ENCODE peak calls at places on chromosomes 6 and 20, in six cellular contexts. R is HCT116, L is fibroblast of lung, Z is right cardiac atrium, N is WERI-Rb-1, J is left ventricle myocardium inferior. G is an unnamed sample.
A peak's percentile ranks its signal among the peaks of the same experiment; 100 is the strongest.

GRCh38 chr6:91273729-91274128 is 686.9 kb upstream of the MAP3K7 start:
- DNase-seq in R (no peak), Z (peak; percentile 65), L (no peak), J (peak; percentile 70), N (no peak), G (no peak)

GRCh38 chr6:105105094-105105493 is 74.7 kb downstream of the POPDC3 start:
- DNase-seq in Z (no peak), N (no peak), J (no peak), L (no peak), R (no peak), G (no peak)

GRCh38 chr20:46394872-46395470 is 11.4 kb downstream of the ELMO2 start:
- DNase-seq in N (no peak), L (no peak), J (no peak), Z (no peak), R (no peak), G (no peak)

GRCh38 chr20:58374027-58374850 is 14.8 kb upstream of the VAPB start:
- DNase-seq in N (no peak), R (no peak), L (no peak), J (no peak), Z (no peak), G (no peak)

GRCh38 chr6:119484598-119484997 is 135.0 kb upstream of the MAN1A1 start:
- DNase-seq in Z (no peak), N (no peak), R (peak; percentile 95), J (no peak), L (peak; percentile 93), G (no peak)

GRCh38 chr20:17210983-17211382 is 15.9 kb upstream of the PCSK2 start:
- DNase-seq in R (no peak), N (no peak), J (no peak), L (peak; percentile 3), Z (no peak), G (no peak)

GRCh38 chr20:52889225-52889624 is 82.9 kb upstream of the TSHZ2 start:
- DNase-seq in J (no peak), L (peak; percentile 79), N (no peak), R (no peak), Z (no peak), G (no peak)

GRCh38 chr20:34705008-34705382 is 851 bp downstream of the TP53INP2 start:
- DNase-seq in R (no peak), L (no peak), N (no peak), Z (no peak), J (no peak), G (no peak)

GRCh38 chr6:143498428-143498827 is 13.1 kb downstream of the FUCA2 start:
- DNase-seq in Z (no peak), N (no peak), L (no peak), J (no peak), R (no peak), G (peak; percentile 43)

GRCh38 chr6:153872946-153873345 is 166.1 kb upstream of the OPRM1 start:
- DNase-seq in N (no peak), R (no peak), L (peak; percentile 10), Z (no peak), J (no peak), G (no peak)

GRCh38 chr6:166221040-166221439 is 53.4 kb upstream of the TBXT start:
- DNase-seq in R (no peak), N (no peak), L (no peak), J (no peak), Z (no peak), G (peak; percentile 80)

GRCh38 chr6:45610832-45611231 is 233.1 kb upstream of the SUPT3H start:
- DNase-seq in N (no peak), J (no peak), L (no peak), Z (no peak), R (no peak), G (no peak)

GRCh38 chr6:71330501-71330900 is 41.9 kb downstream of the OGFRL1 start:
- DNase-seq in R (no peak), L (no peak), Z (no peak), J (no peak), N (no peak), G (no peak)

GRCh38 chr20:31859998-31860380 is 10.3 kb downstream of the DUSP15 start:
- DNase-seq in R (no peak), J (no peak), Z (no peak), L (no peak), N (no peak), G (no peak)

GRCh38 chr6:5718231-5718947 is 288.3 kb downstream of the NRN1 start:
- DNase-seq in L (no peak), J (no peak), N (no peak), R (no peak), Z (no peak), G (no peak)

GRCh38 chr6:152636675-152637421 is at the start of gene SYNE1:
- DNase-seq in L (peak; percentile 20), Z (peak; percentile 54), R (no peak), N (peak; percentile 32), J (peak; percentile 54), G (no peak)

GRCh38 chr6:1611572-1612385 is 2.1 kb downstream of the FOXC1 start:
- DNase-seq in L (peak; percentile 46), J (no peak), N (no peak), Z (no peak), R (no peak), G (no peak)

GRCh38 chr6:106290954-106291353 is 34.6 kb downstream of the ATG5 start:
- DNase-seq in Z (no peak), R (no peak), N (no peak), L (no peak), J (no peak), G (no peak)

GRCh38 chr6:151437401-151437800 is 14.5 kb downstream of the RMND1 start:
- DNase-seq in J (no peak), Z (no peak), N (no peak), R (no peak), L (peak; percentile 38), G (no peak)

GRCh38 chr6:25485820-25486559 is 166.0 kb upstream of the SCGN start:
- DNase-seq in L (no peak), N (peak; percentile 94), R (no peak), J (peak; percentile 66), Z (peak; percentile 67), G (no peak)

GRCh38 chr6:41966214-41966920 is 24.8 kb upstream of the CCND3 start:
- DNase-seq in Z (no peak), L (peak; percentile 74), R (no peak), J (no peak), N (no peak), G (no peak)

GRCh38 chr20:4866429-4866828 is 134.9 kb downstream of the SLC23A2 start:
- DNase-seq in J (no peak), Z (no peak), N (no peak), L (no peak), R (no peak), G (no peak)

GRCh38 chr6:2839195-2839981 is 2.3 kb downstream of the SERPINB1 start:
- DNase-seq in Z (no peak), N (no peak), L (peak; percentile 78), J (no peak), R (peak; percentile 79), G (no peak)

GRCh38 chr6:160297310-160297709 is 38.7 kb upstream of the SLC22A2 start:
- DNase-seq in L (no peak), N (no peak), J (no peak), Z (no peak), R (no peak), G (no peak)

GRCh38 chr6:88360203-88360797 is 194.2 kb upstream of the CNR1 start:
- DNase-seq in J (no peak), Z (no peak), L (peak; percentile 86), R (no peak), N (no peak), G (no peak)

GRCh38 chr6:45327956-45328522 is at the start of gene RUNX2:
- DNase-seq in N (no peak), J (no peak), R (no peak), Z (no peak), L (peak; percentile 99), G (peak; percentile 70)

GRCh38 chr6:72080260-72080941 is 194.1 kb downstream of the RIMS1 start:
- DNase-seq in Z (no peak), N (no peak), J (no peak), L (no peak), R (no peak), G (no peak)

GRCh38 chr6:73688351-73688750 is 7.7 kb upstream of the CD109 start:
- DNase-seq in Z (no peak), L (no peak), R (no peak), N (no peak), J (no peak), G (no peak)

GRCh38 chr6:97456070-97456469 is 173.1 kb upstream of the MMS22L start:
- DNase-seq in N (peak; percentile 16), J (no peak), Z (no peak), L (no peak), R (no peak), G (no peak)

GRCh38 chr6:129732542-129732941 is 22.6 kb upstream of the ARHGAP18 start:
- DNase-seq in J (no peak), N (no peak), R (no peak), L (no peak), Z (no peak), G (no peak)

GRCh38 chr20:5471368-5471767 is 154.6 kb upstream of the PROKR2 start:
- DNase-seq in Z (no peak), J (no peak), R (no peak), N (no peak), L (no peak), G (no peak)

GRCh38 chr6:170294813-170295518 is 4.1 kb upstream of the DLL1 start:
- DNase-seq in J (no peak), Z (no peak), N (no peak), R (no peak), L (no peak), G (no peak)
- H3K4me3 ChIP-seq in J (peak overlapping the region; percentile 73), Z (peak overlapping the region; percentile 38), N (peak overlapping the region; percentile 42), R (peak overlapping the region; percentile 59), L (peak overlapping the region; percentile 53), G (peak overlapping the region; percentile 45)

GRCh38 chr20:44204156-44204831 is 6.3 kb downstream of the OSER1 start:
- DNase-seq in L (peak; percentile 97), R (peak; percentile 92), J (no peak), N (no peak), Z (no peak), G (no peak)
- H3K4me3 ChIP-seq in L (peak overlapping the region; percentile 11), R (peak overlapping the region; percentile 38), J (no peak overlapping the region), N (no peak overlapping the region), Z (no peak overlapping the region), G (no peak overlapping the region)

GRCh38 chr6:53327017-53327395 is 21.7 kb downstream of the ELOVL5 start:
- DNase-seq in N (no peak), R (no peak), L (no peak), Z (no peak), J (no peak), G (no peak)
- H3K4me3 ChIP-seq in N (no peak overlapping the region), R (peak overlapping the region; percentile 23), L (no peak overlapping the region), Z (no peak overlapping the region), J (peak overlapping the region; percentile 3), G (no peak overlapping the region)

GRCh38 chr6:11224252-11224965 is 8.1 kb downstream of the NEDD9 start:
- DNase-seq in R (no peak), J (no peak), Z (no peak), N (no peak), L (peak; percentile 83), G (peak; percentile 65)
- H3K4me3 ChIP-seq in R (no peak overlapping the region), J (peak overlapping the region; percentile 70), Z (peak overlapping the region; percentile 26), N (no peak overlapping the region), L (no peak overlapping the region), G (peak overlapping the region; percentile 5)